ENCODE peak calls at places on chromosomes 13 and 19, in eight cellular contexts. One of them, this sample, is unnamed.
A peak's percentile ranks its signal among the peaks of the same experiment; 100 is the strongest.

GRCh38 chr19:21586341-21587116 is 81.1 kb downstream of the ZNF429 start:
- DNase-seq in Panc1: no peak
- DNase-seq in K562: no peak
- DNase-seq in GM23338: peak; percentile 62
- DNase-seq in stomach: peak; percentile 38
- DNase-seq in suprapubic skin: no peak
- DNase-seq in SK-N-SH: peak; percentile 82
- DNase-seq in breast epithelium: no peak
- DNase-seq in this sample: no peak

GRCh38 chr19:30063184-30064020 is 121.4 kb downstream of the URI1 start:
- DNase-seq in GM23338: no peak
- DNase-seq in suprapubic skin: peak; percentile 18
- DNase-seq in Panc1: no peak
- DNase-seq in breast epithelium: no peak
- DNase-seq in stomach: no peak
- DNase-seq in K562: no peak
- DNase-seq in SK-N-SH: no peak
- DNase-seq in this sample: no peak

GRCh38 chr19:41957838-41958366 is 1.2 kb downstream of the RABAC1 start:
- DNase-seq in suprapubic skin: no peak
- DNase-seq in stomach: peak; percentile 81
- DNase-seq in GM23338: peak; percentile 94
- DNase-seq in breast epithelium: peak; percentile 71
- DNase-seq in Panc1: peak; percentile 41
- DNase-seq in SK-N-SH: peak; percentile 90
- DNase-seq in K562: peak; percentile 91
- DNase-seq in this sample: peak; percentile 79

GRCh38 chr13:103297083-103297482 is 230.9 kb upstream of the SLC10A2 start:
- DNase-seq in suprapubic skin: no peak
- DNase-seq in stomach: no peak
- DNase-seq in SK-N-SH: no peak
- DNase-seq in breast epithelium: no peak
- DNase-seq in GM23338: no peak
- DNase-seq in Panc1: no peak
- DNase-seq in K562: no peak
- DNase-seq in this sample: no peak

GRCh38 chr19:7868671-7869452 is 5.3 kb downstream of the PRR36 start:
- DNase-seq in stomach: peak; percentile 84
- DNase-seq in breast epithelium: peak; percentile 79
- DNase-seq in Panc1: no peak
- DNase-seq in GM23338: peak; percentile 97
- DNase-seq in K562: peak; percentile 89
- DNase-seq in suprapubic skin: no peak
- DNase-seq in SK-N-SH: peak; percentile 61
- DNase-seq in this sample: no peak

GRCh38 chr19:27906081-27906480 is 1306.9 kb downstream of the UQCRFS1 start:
- DNase-seq in GM23338: no peak
- DNase-seq in stomach: no peak
- DNase-seq in Panc1: no peak
- DNase-seq in suprapubic skin: no peak
- DNase-seq in SK-N-SH: no peak
- DNase-seq in K562: no peak
- DNase-seq in breast epithelium: no peak
- DNase-seq in this sample: no peak

GRCh38 chr13:44140146-44140545 is 233.5 kb upstream of the SERP2 start:
- DNase-seq in GM23338: peak; percentile 60
- DNase-seq in Panc1: no peak
- DNase-seq in stomach: peak; percentile 62
- DNase-seq in suprapubic skin: no peak
- DNase-seq in SK-N-SH: no peak
- DNase-seq in breast epithelium: no peak
- DNase-seq in K562: no peak
- DNase-seq in this sample: no peak

GRCh38 chr13:102643656-102644055 is 46.9 kb downstream of the TPP2 start:
- DNase-seq in suprapubic skin: no peak
- DNase-seq in SK-N-SH: no peak
- DNase-seq in K562: no peak
- DNase-seq in breast epithelium: no peak
- DNase-seq in Panc1: no peak
- DNase-seq in GM23338: no peak
- DNase-seq in stomach: no peak
- DNase-seq in this sample: no peak

GRCh38 chr13:64591981-64592380 is 2638.2 kb downstream of the PCDH9 start:
- DNase-seq in K562: no peak
- DNase-seq in breast epithelium: no peak
- DNase-seq in Panc1: no peak
- DNase-seq in stomach: no peak
- DNase-seq in GM23338: no peak
- DNase-seq in suprapubic skin: no peak
- DNase-seq in SK-N-SH: no peak
- DNase-seq in this sample: no peak

GRCh38 chr19:40598121-40598917 is 2.9 kb upstream of the LTBP4 start:
- DNase-seq in suprapubic skin: peak; percentile 95
- DNase-seq in Panc1: no peak
- DNase-seq in breast epithelium: peak; percentile 93
- DNase-seq in stomach: peak; percentile 91
- DNase-seq in K562: peak; percentile 83
- DNase-seq in SK-N-SH: peak; percentile 94
- DNase-seq in GM23338: peak; percentile 97
- DNase-seq in this sample: peak; percentile 95
- TF ChIP-seq POLR2AphosphoS5 in suprapubic skin: no peak
- TF ChIP-seq POLR2AphosphoS5 in Panc1: no peak
- TF ChIP-seq POLR2AphosphoS5 in breast epithelium: peak; percentile 38
- TF ChIP-seq POLR2AphosphoS5 in stomach: peak; percentile 59
- TF ChIP-seq POLR2AphosphoS5 in K562: no peak
- TF ChIP-seq POLR2AphosphoS5 in SK-N-SH: no peak
- TF ChIP-seq POLR2AphosphoS5 in GM23338: peak; percentile 80
- TF ChIP-seq POLR2AphosphoS5 in this sample: no peak

GRCh38 chr13:48730971-48731658 is 77.4 kb downstream of the CYSLTR2 start:
- DNase-seq in stomach: no peak
- DNase-seq in SK-N-SH: no peak
- DNase-seq in GM23338: peak; percentile 17
- DNase-seq in K562: no peak
- DNase-seq in Panc1: no peak
- DNase-seq in suprapubic skin: no peak
- DNase-seq in breast epithelium: no peak
- DNase-seq in this sample: no peak
- TF ChIP-seq CTCF in stomach: no peak
- TF ChIP-seq CTCF in SK-N-SH: no peak
- TF ChIP-seq CTCF in GM23338: no peak
- TF ChIP-seq CTCF in K562: no peak
- TF ChIP-seq CTCF in Panc1: no peak
- TF ChIP-seq CTCF in suprapubic skin: no peak
- TF ChIP-seq CTCF in breast epithelium: no peak
- TF ChIP-seq CTCF in this sample: no peak

GRCh38 chr19:18719541-18719940 is 36.1 kb downstream of the CRTC1 start:
- DNase-seq in GM23338: no peak
- DNase-seq in Panc1: no peak
- DNase-seq in suprapubic skin: no peak
- DNase-seq in breast epithelium: no peak
- DNase-seq in stomach: no peak
- DNase-seq in K562: no peak
- DNase-seq in SK-N-SH: peak; percentile 80
- DNase-seq in this sample: no peak

GRCh38 chr19:18716857-18717256 is 33.4 kb downstream of the CRTC1 start:
- DNase-seq in breast epithelium: no peak
- DNase-seq in GM23338: no peak
- DNase-seq in K562: no peak
- DNase-seq in SK-N-SH: no peak
- DNase-seq in suprapubic skin: no peak
- DNase-seq in Panc1: no peak
- DNase-seq in stomach: no peak
- DNase-seq in this sample: no peak

GRCh38 chr19:18718015-18718526 is 34.6 kb downstream of the CRTC1 start:
- DNase-seq in Panc1: no peak
- DNase-seq in SK-N-SH: peak; percentile 67
- DNase-seq in stomach: no peak
- DNase-seq in GM23338: no peak
- DNase-seq in K562: no peak
- DNase-seq in breast epithelium: no peak
- DNase-seq in suprapubic skin: no peak
- DNase-seq in this sample: no peak

GRCh38 chr19:18717601-18718000 is 34.1 kb downstream of the CRTC1 start:
- DNase-seq in suprapubic skin: no peak
- DNase-seq in K562: no peak
- DNase-seq in SK-N-SH: no peak
- DNase-seq in breast epithelium: no peak
- DNase-seq in Panc1: no peak
- DNase-seq in GM23338: no peak
- DNase-seq in stomach: no peak
- DNase-seq in this sample: no peak

GRCh38 chr19:18718846-18719458 is 35.5 kb downstream of the CRTC1 start:
- DNase-seq in breast epithelium: no peak
- DNase-seq in SK-N-SH: no peak
- DNase-seq in K562: no peak
- DNase-seq in Panc1: no peak
- DNase-seq in GM23338: no peak
- DNase-seq in suprapubic skin: no peak
- DNase-seq in stomach: no peak
- DNase-seq in this sample: no peak
- H3K4me1 ChIP-seq in breast epithelium: no peaks in the 10 kb centered on the region
- H3K4me1 ChIP-seq in SK-N-SH: peaks cover 28% of the 10 kb centered on the region
- H3K4me1 ChIP-seq in K562: no peaks in the 10 kb centered on the region
- H3K4me1 ChIP-seq in Panc1: no peaks in the 10 kb centered on the region
- H3K4me1 ChIP-seq in GM23338: no peaks in the 10 kb centered on the region
- H3K4me1 ChIP-seq in suprapubic skin: no peaks in the 10 kb centered on the region
- H3K4me1 ChIP-seq in stomach: no peaks in the 10 kb centered on the region
- H3K4me1 ChIP-seq in this sample: no peaks in the 10 kb centered on the region

GRCh38 chr19:43524922-43525835 is 1.8 kb downstream of the ETHE1 start:
- DNase-seq in GM23338: peak; percentile 74
- DNase-seq in breast epithelium: peak; percentile 62
- DNase-seq in SK-N-SH: no peak
- DNase-seq in Panc1: no peak
- DNase-seq in K562: no peak
- DNase-seq in stomach: peak; percentile 65
- DNase-seq in suprapubic skin: peak; percentile 86
- DNase-seq in this sample: peak; percentile 75

GRCh38 chr19:43527860-43528622 is 1.0 kb upstream of the ETHE1 start:
- DNase-seq in suprapubic skin: no peak
- DNase-seq in breast epithelium: no peak
- DNase-seq in SK-N-SH: no peak
- DNase-seq in stomach: no peak
- DNase-seq in Panc1: no peak
- DNase-seq in GM23338: no peak
- DNase-seq in K562: no peak
- DNase-seq in this sample: peak; percentile 80

GRCh38 chr19:43522929-43523328 is 4.1 kb downstream of the ETHE1 start:
- DNase-seq in Panc1: no peak
- DNase-seq in K562: no peak
- DNase-seq in suprapubic skin: no peak
- DNase-seq in breast epithelium: no peak
- DNase-seq in GM23338: no peak
- DNase-seq in SK-N-SH: no peak
- DNase-seq in stomach: no peak
- DNase-seq in this sample: no peak

GRCh38 chr19:43525836-43526771 is 897 bp downstream of the ETHE1 start:
- DNase-seq in GM23338: peak; percentile 39
- DNase-seq in SK-N-SH: peak; percentile 54
- DNase-seq in suprapubic skin: peak; percentile 83
- DNase-seq in K562: no peak
- DNase-seq in breast epithelium: no peak
- DNase-seq in stomach: peak; percentile 38
- DNase-seq in Panc1: no peak
- DNase-seq in this sample: no peak

DNA sequence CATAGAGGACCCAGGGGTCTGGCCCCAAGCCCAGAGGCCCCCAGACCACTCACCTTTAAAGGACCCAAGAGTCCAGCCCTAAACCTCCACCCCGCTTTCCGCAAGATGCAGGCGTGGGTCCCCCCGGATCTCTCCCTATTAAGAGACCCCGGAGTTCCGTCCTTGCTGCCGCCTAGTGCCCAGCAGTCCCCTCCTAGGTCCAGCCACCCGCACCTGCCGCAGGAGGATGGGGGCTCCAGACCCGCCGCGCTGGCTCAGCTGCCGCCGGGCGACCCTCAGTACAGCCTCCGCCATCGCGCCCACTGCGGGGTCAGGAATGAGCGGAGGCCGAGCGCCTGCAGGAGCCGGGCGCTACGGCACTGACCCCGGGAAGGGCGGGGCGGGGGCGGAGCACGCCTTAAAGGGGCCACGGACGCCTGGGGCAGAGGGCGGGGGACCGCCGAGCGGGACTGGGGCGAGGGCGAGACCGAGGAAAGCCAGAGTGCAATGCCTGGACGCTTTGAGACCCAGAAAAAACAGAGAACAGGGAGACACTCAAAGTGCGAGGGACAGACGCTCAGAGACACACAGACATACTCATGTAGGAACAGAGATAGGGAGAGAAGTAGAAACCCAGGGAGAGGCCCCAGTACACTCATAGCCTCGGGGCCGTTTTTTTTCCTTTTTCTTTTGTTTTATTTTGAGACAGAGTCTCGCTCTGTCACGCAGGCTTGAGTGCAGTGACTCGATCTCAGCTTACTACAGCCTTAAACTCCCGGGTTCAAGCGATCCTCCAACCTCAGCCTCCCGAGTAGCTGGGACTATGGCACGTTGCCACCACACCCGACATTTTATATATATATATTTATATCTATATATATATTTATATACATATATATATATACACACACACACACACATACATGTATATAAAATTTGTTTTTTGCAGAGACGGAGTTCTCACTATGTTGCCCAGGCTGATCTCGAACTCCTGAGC is at the start of gene ETHE1:
- DNase-seq in stomach: peak; percentile 84
- DNase-seq in breast epithelium: peak; percentile 73
- DNase-seq in suprapubic skin: peak; percentile 91
- DNase-seq in SK-N-SH: peak; percentile 92
- DNase-seq in Panc1: no peak
- DNase-seq in K562: peak; percentile 90
- DNase-seq in GM23338: peak; percentile 89
- DNase-seq in this sample: peak; percentile 93
- TF ChIP-seq POLR2AphosphoS5 in stomach: peak; percentile 50
- TF ChIP-seq POLR2AphosphoS5 in breast epithelium: peak; percentile 56
- TF ChIP-seq POLR2AphosphoS5 in suprapubic skin: peak; percentile 53
- TF ChIP-seq POLR2AphosphoS5 in SK-N-SH: peak; percentile 83
- TF ChIP-seq POLR2AphosphoS5 in Panc1: peak; percentile 54
- TF ChIP-seq POLR2AphosphoS5 in K562: no peak
- TF ChIP-seq POLR2AphosphoS5 in GM23338: peak; percentile 90
- TF ChIP-seq POLR2AphosphoS5 in this sample: peak; percentile 92

GRCh38 chr13:52862358-52863206 is 14.1 kb upstream of the PCDH8 start:
- DNase-seq in stomach: peak; percentile 62
- DNase-seq in SK-N-SH: peak; percentile 59
- DNase-seq in suprapubic skin: no peak
- DNase-seq in GM23338: peak; percentile 77
- DNase-seq in breast epithelium: no peak
- DNase-seq in Panc1: peak; percentile 7
- DNase-seq in K562: peak; percentile 47
- DNase-seq in this sample: no peak
- TF ChIP-seq CTCF in stomach: no peak
- TF ChIP-seq CTCF in SK-N-SH: peak; percentile 79
- TF ChIP-seq CTCF in suprapubic skin: no peak
- TF ChIP-seq CTCF in GM23338: peak; percentile 95
- TF ChIP-seq CTCF in breast epithelium: no peak
- TF ChIP-seq CTCF in Panc1: peak; percentile 74
- TF ChIP-seq CTCF in K562: peak; percentile 69
- TF ChIP-seq CTCF in this sample: no peak